ENCODE peak calls at places on chromosomes 11 and 22, in four cellular contexts. One of them, this sample, is unnamed.

GRCh38 chr11:36081274-36081945 is 137.5 kb downstream of the LDLRAD3 start:
- DNase-seq in astrocyte of the spinal cord: no peak
- DNase-seq in gastrocnemius medialis: no peak
- DNase-seq in fibroblast of mammary gland: no peak
- DNase-seq in this sample: no peak

GRCh38 chr11:86676533-86677154 is 4.2 kb upstream of the ME3 start:
- DNase-seq in fibroblast of mammary gland: no peak
- DNase-seq in astrocyte of the spinal cord: no peak
- DNase-seq in gastrocnemius medialis: no peak
- DNase-seq in this sample: no peak

GRCh38 chr22:35476341-35476740 is 64.3 kb upstream of the RASD2 start:
- DNase-seq in astrocyte of the spinal cord: peak
- DNase-seq in fibroblast of mammary gland: no peak
- DNase-seq in gastrocnemius medialis: no peak
- DNase-seq in this sample: peak

GRCh38 chr11:108364159-108364558 is 103.2 kb downstream of the C11orf65 start:
- DNase-seq in astrocyte of the spinal cord: peak
- DNase-seq in fibroblast of mammary gland: peak
- DNase-seq in gastrocnemius medialis: no peak
- DNase-seq in this sample: no peak

GRCh38 chr11:34653851-34654490 is 33.1 kb downstream of the EHF start:
- DNase-seq in astrocyte of the spinal cord: peak
- DNase-seq in fibroblast of mammary gland: peak
- DNase-seq in gastrocnemius medialis: peak
- DNase-seq in this sample: no peak

GRCh38 chr11:129317564-129317963 is 58.1 kb upstream of the BARX2 start:
- DNase-seq in fibroblast of mammary gland: no peak
- DNase-seq in astrocyte of the spinal cord: no peak
- DNase-seq in gastrocnemius medialis: no peak
- DNase-seq in this sample: no peak

GRCh38 chr22:20238567-20239062 is 29.5 kb downstream of the RTN4R start:
- DNase-seq in gastrocnemius medialis: no peak
- DNase-seq in astrocyte of the spinal cord: no peak
- DNase-seq in fibroblast of mammary gland: peak
- DNase-seq in this sample: peak

GRCh38 chr22:42959472-42960145 is 55.3 kb downstream of the PACSIN2 start:
- DNase-seq in gastrocnemius medialis: peak
- DNase-seq in astrocyte of the spinal cord: peak
- DNase-seq in fibroblast of mammary gland: peak
- DNase-seq in this sample: no peak

GRCh38 chr22:31676700-31677099 is 14.7 kb upstream of the PISD start:
- DNase-seq in astrocyte of the spinal cord: peak
- DNase-seq in gastrocnemius medialis: peak
- DNase-seq in fibroblast of mammary gland: peak
- DNase-seq in this sample: peak

GRCh38 chr11:65743928-65744698 is 23.5 kb upstream of the RNASEH2C start:
- DNase-seq in fibroblast of mammary gland: peak
- DNase-seq in astrocyte of the spinal cord: peak
- DNase-seq in gastrocnemius medialis: no peak
- DNase-seq in this sample: no peak

GRCh38 chr11:26730711-26731460 is 9.0 kb upstream of the SLC5A12 start:
- DNase-seq in gastrocnemius medialis: no peak
- DNase-seq in fibroblast of mammary gland: peak
- DNase-seq in astrocyte of the spinal cord: peak
- DNase-seq in this sample: no peak

GRCh38 chr11:123510579-123510905 is 80.5 kb downstream of the GRAMD1B start:
- DNase-seq in fibroblast of mammary gland: no peak
- DNase-seq in astrocyte of the spinal cord: no peak
- DNase-seq in gastrocnemius medialis: no peak
- DNase-seq in this sample: no peak

GRCh38 chr11:125591659-125592304 is 870 bp upstream of the STT3A start:
- DNase-seq in gastrocnemius medialis: peak
- DNase-seq in fibroblast of mammary gland: peak
- DNase-seq in astrocyte of the spinal cord: peak
- DNase-seq in this sample: peak

GRCh38 chr11:57290288-57290687 is 34.5 kb downstream of the TNKS1BP1 start:
- DNase-seq in fibroblast of mammary gland: peak
- DNase-seq in gastrocnemius medialis: no peak
- DNase-seq in astrocyte of the spinal cord: peak
- DNase-seq in this sample: no peak

GRCh38 chr11:2582436-2582931 is 117.3 kb downstream of the KCNQ1OT1 start:
- DNase-seq in astrocyte of the spinal cord: peak
- DNase-seq in gastrocnemius medialis: peak
- DNase-seq in fibroblast of mammary gland: no peak
- DNase-seq in this sample: peak

GRCh38 chr11:67349036-67349435 is 4.3 kb downstream of the POLD4 start:
- DNase-seq in astrocyte of the spinal cord: no peak
- DNase-seq in gastrocnemius medialis: no peak
- DNase-seq in fibroblast of mammary gland: no peak
- DNase-seq in this sample: no peak

GRCh38 chr11:67600324-67601029 is 6.3 kb upstream of the NDUFV1 start:
- DNase-seq in astrocyte of the spinal cord: no peak
- DNase-seq in gastrocnemius medialis: no peak
- DNase-seq in fibroblast of mammary gland: no peak
- DNase-seq in this sample: no peak

GRCh38 chr11:8247312-8247711 is 16.4 kb downstream of the LMO1 start:
- DNase-seq in fibroblast of mammary gland: peak
- DNase-seq in astrocyte of the spinal cord: no peak
- DNase-seq in gastrocnemius medialis: no peak
- DNase-seq in this sample: no peak

GRCh38 chr11:69096473-69096872 is 47.7 kb downstream of the TPCN2 start:
- DNase-seq in astrocyte of the spinal cord: no peak
- DNase-seq in fibroblast of mammary gland: no peak
- DNase-seq in gastrocnemius medialis: no peak
- DNase-seq in this sample: no peak

GRCh38 chr22:20919718-20920117 is 2.5 kb downstream of the CRKL start:
- DNase-seq in gastrocnemius medialis: no peak
- DNase-seq in astrocyte of the spinal cord: no peak
- DNase-seq in fibroblast of mammary gland: no peak
- DNase-seq in this sample: no peak

GRCh38 chr22:21947040-21948014 is 5.3 kb downstream of the PPM1F start:
- DNase-seq in astrocyte of the spinal cord: peak
- DNase-seq in gastrocnemius medialis: no peak
- DNase-seq in fibroblast of mammary gland: peak
- DNase-seq in this sample: no peak

GRCh38 chr11:65435981-65436411 is 13.4 kb downstream of the NEAT1 start:
- DNase-seq in gastrocnemius medialis: no peak
- DNase-seq in astrocyte of the spinal cord: peak
- DNase-seq in fibroblast of mammary gland: peak
- DNase-seq in this sample: peak

GRCh38 chr11:99419991-99420390 is 399.2 kb downstream of the CNTN5 start:
- DNase-seq in gastrocnemius medialis: no peak
- DNase-seq in astrocyte of the spinal cord: no peak
- DNase-seq in fibroblast of mammary gland: peak
- DNase-seq in this sample: no peak

GRCh38 chr11:64654958-64655541 is 64.0 kb downstream of the SLC22A12 start:
- DNase-seq in astrocyte of the spinal cord: no peak
- DNase-seq in gastrocnemius medialis: no peak
- DNase-seq in fibroblast of mammary gland: no peak
- DNase-seq in this sample: no peak

GRCh38 chr11:113110046-113110445 is 148.8 kb downstream of the NCAM1 start:
- DNase-seq in gastrocnemius medialis: no peak
- DNase-seq in fibroblast of mammary gland: no peak
- DNase-seq in astrocyte of the spinal cord: no peak
- DNase-seq in this sample: no peak

GRCh38 chr11:128691802-128692749 is 1.8 kb upstream of the FLI1 start:
- DNase-seq in gastrocnemius medialis: no peak
- DNase-seq in fibroblast of mammary gland: no peak
- DNase-seq in astrocyte of the spinal cord: no peak
- DNase-seq in this sample: no peak

GRCh38 chr11:128323381-128323780 is 264.0 kb downstream of the ETS1 start:
- DNase-seq in fibroblast of mammary gland: peak
- DNase-seq in gastrocnemius medialis: no peak
- DNase-seq in astrocyte of the spinal cord: no peak
- DNase-seq in this sample: peak

GRCh38 chr11:78248903-78249302 is 60.2 kb downstream of the USP35 start:
- DNase-seq in gastrocnemius medialis: no peak
- DNase-seq in fibroblast of mammary gland: peak
- DNase-seq in astrocyte of the spinal cord: no peak
- DNase-seq in this sample: no peak

GRCh38 chr11:100816823-100817222 is 129.7 kb downstream of the ARHGAP42 start:
- DNase-seq in gastrocnemius medialis: no peak
- DNase-seq in astrocyte of the spinal cord: no peak
- DNase-seq in fibroblast of mammary gland: no peak
- DNase-seq in this sample: no peak

GRCh38 chr11:33970984-33971466 is 79.1 kb upstream of the LMO2 start:
- DNase-seq in gastrocnemius medialis: peak
- DNase-seq in astrocyte of the spinal cord: peak
- DNase-seq in fibroblast of mammary gland: peak
- DNase-seq in this sample: peak

GRCh38 chr11:112298535-112298934 is 37.9 kb upstream of the PLET1 start:
- DNase-seq in gastrocnemius medialis: no peak
- DNase-seq in astrocyte of the spinal cord: no peak
- DNase-seq in fibroblast of mammary gland: no peak
- DNase-seq in this sample: no peak

GRCh38 chr11:121029153-121029552 is 5.3 kb downstream of the TBCEL start:
- DNase-seq in astrocyte of the spinal cord: no peak
- DNase-seq in gastrocnemius medialis: no peak
- DNase-seq in fibroblast of mammary gland: no peak
- DNase-seq in this sample: no peak

GRCh38 chr22:46734830-46735453 is 3.1 kb downstream of the CERK start:
- DNase-seq in fibroblast of mammary gland: no peak
- DNase-seq in astrocyte of the spinal cord: no peak
- DNase-seq in gastrocnemius medialis: no peak
- DNase-seq in this sample: peak

DNA sequence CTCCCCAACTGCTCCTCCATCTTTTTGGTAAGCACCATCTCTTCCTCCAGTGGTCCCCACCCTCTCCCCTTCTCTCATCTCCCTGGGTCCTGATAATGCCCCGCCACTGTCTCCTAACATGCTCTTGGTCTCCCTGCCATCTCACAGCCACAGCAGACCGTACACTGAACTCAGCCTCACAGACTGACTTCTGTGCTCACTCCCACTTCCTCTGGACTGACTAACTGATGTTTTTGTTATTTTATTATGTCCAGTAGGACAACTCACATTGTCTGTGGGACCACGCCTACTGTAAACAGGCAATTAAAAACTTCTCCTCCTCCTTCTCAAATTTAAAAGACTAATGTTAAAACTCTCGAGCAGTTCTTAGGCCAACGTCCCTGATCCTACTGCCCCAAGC is 2.6 kb upstream of the GNAZ start:
- DNase-seq in fibroblast of mammary gland: no peak
- DNase-seq in gastrocnemius medialis: no peak
- DNase-seq in astrocyte of the spinal cord: no peak
- DNase-seq in this sample: no peak
- TF ChIP-seq CTCF in fibroblast of mammary gland: no peak
- TF ChIP-seq CTCF in gastrocnemius medialis: no peak
- TF ChIP-seq CTCF in astrocyte of the spinal cord: no peak
- TF ChIP-seq CTCF in this sample: no peak

GRCh38 chr11:20363500-20364411 is at the start of gene HTATIP2:
- DNase-seq in gastrocnemius medialis: peak
- DNase-seq in astrocyte of the spinal cord: peak
- DNase-seq in fibroblast of mammary gland: no peak
- DNase-seq in this sample: peak
- H3K4me3 ChIP-seq in gastrocnemius medialis: peak
- H3K4me3 ChIP-seq in astrocyte of the spinal cord: peak
- H3K4me3 ChIP-seq in fibroblast of mammary gland: peak
- H3K4me3 ChIP-seq in this sample: peak

GRCh38 chr22:30219049-30219448 is 27.5 kb downstream of the LIF start:
- DNase-seq in gastrocnemius medialis: no peak
- DNase-seq in fibroblast of mammary gland: no peak
- DNase-seq in astrocyte of the spinal cord: no peak
- DNase-seq in this sample: no peak
- TF ChIP-seq CTCF in gastrocnemius medialis: no peak
- TF ChIP-seq CTCF in fibroblast of mammary gland: no peak
- TF ChIP-seq CTCF in astrocyte of the spinal cord: peak
- TF ChIP-seq CTCF in this sample: no peak

GRCh38 chr11:12745787-12746186 is 71.6 kb downstream of the TEAD1 start:
- DNase-seq in fibroblast of mammary gland: no peak
- DNase-seq in gastrocnemius medialis: no peak
- DNase-seq in astrocyte of the spinal cord: no peak
- DNase-seq in this sample: no peak
- H3K4me3 ChIP-seq in fibroblast of mammary gland: no peak
- H3K4me3 ChIP-seq in gastrocnemius medialis: no peak
- H3K4me3 ChIP-seq in astrocyte of the spinal cord: no peak
- H3K4me3 ChIP-seq in this sample: no peak

DNA sequence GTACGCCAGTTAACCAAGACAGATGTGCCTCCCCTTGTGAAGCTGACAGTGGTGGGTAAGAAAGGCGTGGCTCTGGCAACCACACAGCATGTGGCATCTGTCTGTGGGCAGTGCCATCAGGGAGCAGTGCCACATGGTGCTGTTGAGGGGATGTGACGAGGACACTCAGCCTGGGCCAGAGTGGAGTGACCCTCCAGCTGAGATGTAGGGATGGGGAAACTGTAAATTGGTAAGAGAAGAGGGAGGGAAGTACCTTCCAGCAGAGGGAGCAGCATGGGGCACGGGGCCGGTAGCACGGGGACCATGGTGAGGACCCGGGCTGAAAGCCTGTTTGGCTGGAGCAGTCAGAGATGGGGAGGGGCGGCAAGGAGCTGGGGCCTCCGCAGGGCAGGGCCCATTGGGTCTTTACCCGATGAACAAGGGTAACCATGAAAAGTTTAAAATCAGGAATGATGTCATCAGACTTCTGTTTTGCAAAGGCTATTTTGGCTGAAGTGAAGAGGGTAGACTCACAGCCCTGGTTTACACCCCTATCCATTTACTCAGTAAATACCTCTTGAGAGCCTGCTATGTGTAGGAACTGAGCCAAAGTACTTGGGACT is 10.4 kb downstream of the TMPRSS6 start:
- DNase-seq in gastrocnemius medialis: no peak
- DNase-seq in fibroblast of mammary gland: no peak
- DNase-seq in astrocyte of the spinal cord: no peak
- DNase-seq in this sample: no peak
- TF ChIP-seq CTCF in gastrocnemius medialis: no peak
- TF ChIP-seq CTCF in fibroblast of mammary gland: peak
- TF ChIP-seq CTCF in astrocyte of the spinal cord: no peak
- TF ChIP-seq CTCF in this sample: no peak

GRCh38 chr11:63553759-63554158 is 9.4 kb downstream of the PLAAT2 start:
- DNase-seq in fibroblast of mammary gland: peak
- DNase-seq in astrocyte of the spinal cord: no peak
- DNase-seq in gastrocnemius medialis: no peak
- DNase-seq in this sample: no peak
- H3K4me3 ChIP-seq in fibroblast of mammary gland: no peak
- H3K4me3 ChIP-seq in astrocyte of the spinal cord: no peak
- H3K4me3 ChIP-seq in gastrocnemius medialis: no peak
- H3K4me3 ChIP-seq in this sample: no peak

DNA sequence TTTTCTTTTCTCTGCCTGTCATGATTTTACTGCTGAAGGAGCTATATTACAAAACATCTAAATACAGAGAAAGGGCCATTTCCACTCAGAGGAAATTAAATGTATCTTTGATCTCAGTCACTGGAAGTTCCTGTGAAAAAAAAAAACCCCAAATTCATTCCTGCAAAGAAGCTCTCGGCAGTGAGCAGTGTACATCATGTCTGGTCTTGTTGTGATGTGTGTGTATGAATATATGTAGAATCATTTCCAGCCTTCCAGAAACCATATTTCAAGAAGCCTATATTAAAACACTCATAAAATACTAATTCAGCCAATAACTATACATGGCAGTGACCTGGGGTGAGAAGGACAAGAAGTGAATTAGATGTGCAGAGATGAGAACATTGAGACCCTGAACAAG is 393.2 kb upstream of the TENM4 start:
- DNase-seq in gastrocnemius medialis: no peak
- DNase-seq in astrocyte of the spinal cord: no peak
- DNase-seq in fibroblast of mammary gland: no peak
- DNase-seq in this sample: no peak
- TF ChIP-seq CTCF in gastrocnemius medialis: no peak
- TF ChIP-seq CTCF in astrocyte of the spinal cord: no peak
- TF ChIP-seq CTCF in fibroblast of mammary gland: no peak
- TF ChIP-seq CTCF in this sample: no peak

GRCh38 chr11:88335284-88335683 is 2.3 kb downstream of the CTSC start:
- DNase-seq in astrocyte of the spinal cord: no peak
- DNase-seq in fibroblast of mammary gland: no peak
- DNase-seq in gastrocnemius medialis: no peak
- DNase-seq in this sample: no peak
- H3K4me3 ChIP-seq in astrocyte of the spinal cord: no peak
- H3K4me3 ChIP-seq in fibroblast of mammary gland: no peak
- H3K4me3 ChIP-seq in gastrocnemius medialis: no peak
- H3K4me3 ChIP-seq in this sample: no peak